ENCODE peak calls at places on chromosomes 6 and 20, in five cellular contexts. L is astrocyte of the spinal cord, V is HL-60, X is AG10803, N is osteoblast. P is an unnamed sample.

GRCh38 chr6:77368660-77369313 is 94.5 kb downstream of the HTR1B start:
- DNase-seq in N (no peak), V (peak), L (peak), X (peak), P (no peak)

GRCh38 chr20:39853664-39854063 is 835.4 kb downstream of the MAFB start:
- DNase-seq in L (peak), X (peak), V (no peak), N (peak), P (no peak)

GRCh38 chr20:45817652-45818194 is 5.3 kb downstream of the UBE2C start:
- DNase-seq in V (no peak), N (peak), L (peak), X (peak), P (peak)

GRCh38 chr20:55174635-55175034 is 699.2 kb downstream of the DOK5 start:
- DNase-seq in N (no peak), L (no peak), X (no peak), V (no peak), P (no peak)

GRCh38 chr6:72624557-72625160 is 2.8 kb downstream of the KCNQ5 start:
- DNase-seq in N (peak), L (peak), X (peak), V (peak), P (no peak)

GRCh38 chr6:75727206-75727605 is 21.8 kb upstream of the MYO6 start:
- DNase-seq in L (no peak), X (no peak), V (no peak), N (no peak), P (no peak)

GRCh38 chr6:62652692-62653328 is 366.8 kb upstream of the KHDRBS2 start:
- DNase-seq in N (no peak), X (peak), V (no peak), L (peak), P (no peak)

GRCh38 chr20:45911486-45912343 is at the start of gene PLTP:
- DNase-seq in N (peak), L (peak), V (no peak), X (peak), P (peak)

GRCh38 chr6:8299034-8299433 is 136.3 kb downstream of the SLC35B3 start:
- DNase-seq in L (no peak), V (no peak), X (no peak), N (no peak), P (no peak)

GRCh38 chr20:15236812-15237211 is 899.4 kb upstream of the FLRT3 start:
- DNase-seq in N (no peak), V (peak), X (peak), L (peak), P (no peak)

GRCh38 chr6:154721460-154721859 is 11.8 kb upstream of the SCAF8 start:
- DNase-seq in L (peak), X (peak), V (no peak), N (peak), P (peak)

GRCh38 chr6:55997223-55997874 is 122.0 kb upstream of the BMP5 start:
- DNase-seq in X (no peak), L (no peak), V (no peak), N (no peak), P (no peak)

GRCh38 chr6:47967843-47968242 is 143.2 kb downstream of the PTCHD4 start:
- DNase-seq in N (no peak), X (no peak), L (no peak), V (no peak), P (no peak)

GRCh38 chr6:44967481-44967880 is 360.6 kb upstream of the RUNX2 start:
- DNase-seq in L (peak), N (no peak), V (no peak), X (peak), P (no peak)

GRCh38 chr6:43887906-43888683 is 118.1 kb downstream of the VEGFA start:
- DNase-seq in N (peak), X (no peak), V (no peak), L (no peak), P (no peak)

GRCh38 chr6:152110878-152111820 is 303.7 kb downstream of the ESR1 start:
- DNase-seq in V (no peak), L (peak), N (peak), X (peak), P (no peak)

GRCh38 chr6:46961248-46961647 is 39.5 kb upstream of the ADGRF5 start:
- DNase-seq in N (no peak), X (no peak), V (no peak), L (no peak), P (no peak)

GRCh38 chr6:12548526-12548925 is 168.0 kb upstream of the PHACTR1 start:
- DNase-seq in V (no peak), L (peak), X (peak), N (peak), P (peak)

GRCh38 chr6:144150673-144151009 is 324 bp downstream of the STX11 start:
- DNase-seq in V (no peak), L (peak), X (no peak), N (no peak), P (no peak)

GRCh38 chr20:9068896-9069663 is at the start of gene PLCB4:
- DNase-seq in L (peak), V (no peak), N (peak), X (peak), P (no peak)

GRCh38 chr20:50708845-50709555 is 17.7 kb upstream of the RIPOR3 start:
- DNase-seq in N (no peak), V (no peak), X (peak), L (no peak), P (no peak)

GRCh38 chr20:6709865-6710595 is 57.5 kb upstream of the BMP2 start:
- DNase-seq in V (no peak), L (no peak), X (no peak), N (no peak), P (no peak)

GRCh38 chr6:15384901-15385300 is 139.0 kb downstream of the JARID2 start:
- DNase-seq in N (no peak), L (no peak), X (no peak), V (no peak), P (peak)

GRCh38 chr6:44036196-44036595 is 91.1 kb downstream of the MRPL14 start:
- DNase-seq in V (no peak), L (no peak), X (peak), N (peak), P (no peak)

GRCh38 chr6:51868591-51869355 is 218.6 kb downstream of the PKHD1 start:
- DNase-seq in L (no peak), N (no peak), V (no peak), X (no peak), P (no peak)

GRCh38 chr6:34658605-34659218 is 37.9 kb downstream of the ILRUN start:
- DNase-seq in N (no peak), X (no peak), L (no peak), V (no peak), P (no peak)

GRCh38 chr6:133741375-133741861 is 147.5 kb upstream of the TCF21 start:
- DNase-seq in X (peak), N (no peak), V (no peak), L (no peak), P (no peak)

GRCh38 chr6:105993769-105994521 is 92.2 kb upstream of the PRDM1 start:
- DNase-seq in V (peak), N (peak), L (peak), X (peak), P (no peak)

GRCh38 chr6:42007753-42008528 is 42.4 kb upstream of the TAF8 start:
- DNase-seq in V (peak), X (no peak), L (no peak), N (no peak), P (no peak)

GRCh38 chr6:76771076-76771634 is 692.1 kb downstream of the HTR1B start:
- DNase-seq in V (no peak), L (no peak), X (no peak), N (no peak), P (no peak)

GRCh38 chr20:47009784-47010183 is 115.1 kb downstream of the EYA2 start:
- DNase-seq in N (no peak), V (no peak), X (no peak), L (no peak), P (no peak)

GRCh38 chr6:87151786-87152527 is 3.4 kb upstream of the ZNF292 start:
- DNase-seq in V (peak), N (peak), L (peak), X (peak), P (no peak)

GRCh38 chr6:105258816-105259215 is 79.0 kb upstream of the POPDC3 start:
- DNase-seq in N (no peak), L (no peak), X (no peak), V (no peak), P (no peak)

GRCh38 chr6:70686548-70687133 is 19.0 kb downstream of the SMAP1 start:
- DNase-seq in L (peak), V (no peak), X (peak), N (no peak), P (peak)

GRCh38 chr6:26104457-26105108 is 17.4 kb downstream of the HFE start:
- DNase-seq in X (no peak), V (no peak), N (no peak), L (no peak), P (no peak)

GRCh38 chr6:91659881-91660280 is 1073.0 kb upstream of the MAP3K7 start:
- DNase-seq in N (no peak), X (no peak), L (no peak), V (no peak), P (no peak)

GRCh38 chr6:84052204-84052882 is 18.8 kb downstream of the MRAP2 start:
- DNase-seq in X (peak), L (peak), N (peak), V (no peak), P (peak)
- TF ChIP-seq CTCF in X (peak), L (peak), N (peak), V (no peak), P (peak)

GRCh38 chr20:44405785-44406571 is 50.5 kb downstream of the HNF4A start:
- DNase-seq in V (no peak), N (peak), L (no peak), X (no peak), P (no peak)
- H3K4me3 ChIP-seq in V (no peak), N (no peak), L (no peak), X (no peak), P (no peak)

GRCh38 chr6:168055696-168056489 is 23.1 kb downstream of the FRMD1 start:
- DNase-seq in V (no peak), N (no peak), L (no peak), X (no peak), P (no peak)

GRCh38 chr6:168052291-168052891 is 26.6 kb downstream of the FRMD1 start:
- DNase-seq in N (no peak), V (no peak), X (no peak), L (no peak), P (no peak)

GRCh38 chr6:168054663-168055560 is 24.1 kb downstream of the FRMD1 start:
- DNase-seq in X (no peak), L (no peak), N (no peak), V (no peak), P (no peak)

GRCh38 chr6:168053086-168053956 is 25.7 kb downstream of the FRMD1 start:
- DNase-seq in L (no peak), X (no peak), V (no peak), N (no peak), P (no peak)

DNA sequence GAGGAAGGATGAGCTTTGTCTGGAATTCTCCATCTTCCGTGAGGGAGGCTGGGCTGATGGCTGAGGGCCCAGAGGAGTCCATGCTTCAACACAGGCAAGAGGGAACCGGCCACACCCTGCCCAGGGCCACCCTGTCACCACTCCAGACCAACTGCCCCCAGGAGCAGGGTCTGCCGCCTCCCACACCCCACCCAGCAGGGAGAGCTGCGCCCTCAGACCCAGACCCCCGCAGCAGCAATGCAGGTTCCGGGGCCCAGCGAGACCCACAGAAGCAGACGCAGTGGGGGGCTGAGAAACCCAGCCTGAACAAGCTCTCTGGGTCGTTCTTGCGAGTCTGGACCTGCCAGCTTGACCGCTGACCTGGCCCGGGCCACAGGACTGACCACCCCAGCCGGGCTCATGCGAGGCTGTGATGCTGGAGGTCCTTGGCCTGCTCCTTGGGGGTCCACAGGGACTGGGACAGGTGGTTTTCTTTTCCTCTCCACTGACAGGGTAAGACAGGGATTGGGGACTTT is 25.0 kb downstream of the FRMD1 start:
- DNase-seq in L (no peak), X (no peak), V (no peak), N (no peak), P (no peak)
- TF ChIP-seq CTCF in L (no peak), X (no peak), V (no peak), N (no peak), P (no peak)

DNA sequence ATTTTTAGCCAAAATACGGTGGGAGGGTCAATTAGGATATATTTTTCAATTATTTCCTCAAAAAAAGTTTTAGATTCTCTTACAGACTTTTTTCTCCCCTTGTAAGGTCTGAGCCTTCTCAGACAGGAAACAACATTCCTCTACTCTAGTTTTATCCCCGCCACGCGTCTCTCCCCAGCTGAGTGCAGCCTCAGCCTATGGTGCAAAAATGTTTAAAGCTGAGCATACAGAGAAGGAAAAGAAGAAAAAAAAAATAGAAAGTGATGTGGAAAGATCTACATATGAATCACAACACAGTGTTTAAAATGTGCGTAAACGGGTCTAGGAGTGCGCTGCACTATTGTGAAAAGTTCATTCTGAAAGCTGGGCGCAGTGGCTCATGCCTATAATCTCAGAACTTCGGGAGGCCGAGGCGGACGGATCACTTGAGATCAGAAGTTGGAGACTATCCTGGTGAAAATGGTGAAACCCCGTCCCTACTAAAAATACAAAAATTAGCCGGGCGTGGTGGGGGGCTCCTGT is 159.0 kb downstream of the TRIM27 start:
- DNase-seq in V (no peak), X (no peak), L (no peak), N (no peak), P (no peak)
- H3K4me3 ChIP-seq in V (no peak), X (no peak), L (no peak), N (no peak), P (no peak)

DNA sequence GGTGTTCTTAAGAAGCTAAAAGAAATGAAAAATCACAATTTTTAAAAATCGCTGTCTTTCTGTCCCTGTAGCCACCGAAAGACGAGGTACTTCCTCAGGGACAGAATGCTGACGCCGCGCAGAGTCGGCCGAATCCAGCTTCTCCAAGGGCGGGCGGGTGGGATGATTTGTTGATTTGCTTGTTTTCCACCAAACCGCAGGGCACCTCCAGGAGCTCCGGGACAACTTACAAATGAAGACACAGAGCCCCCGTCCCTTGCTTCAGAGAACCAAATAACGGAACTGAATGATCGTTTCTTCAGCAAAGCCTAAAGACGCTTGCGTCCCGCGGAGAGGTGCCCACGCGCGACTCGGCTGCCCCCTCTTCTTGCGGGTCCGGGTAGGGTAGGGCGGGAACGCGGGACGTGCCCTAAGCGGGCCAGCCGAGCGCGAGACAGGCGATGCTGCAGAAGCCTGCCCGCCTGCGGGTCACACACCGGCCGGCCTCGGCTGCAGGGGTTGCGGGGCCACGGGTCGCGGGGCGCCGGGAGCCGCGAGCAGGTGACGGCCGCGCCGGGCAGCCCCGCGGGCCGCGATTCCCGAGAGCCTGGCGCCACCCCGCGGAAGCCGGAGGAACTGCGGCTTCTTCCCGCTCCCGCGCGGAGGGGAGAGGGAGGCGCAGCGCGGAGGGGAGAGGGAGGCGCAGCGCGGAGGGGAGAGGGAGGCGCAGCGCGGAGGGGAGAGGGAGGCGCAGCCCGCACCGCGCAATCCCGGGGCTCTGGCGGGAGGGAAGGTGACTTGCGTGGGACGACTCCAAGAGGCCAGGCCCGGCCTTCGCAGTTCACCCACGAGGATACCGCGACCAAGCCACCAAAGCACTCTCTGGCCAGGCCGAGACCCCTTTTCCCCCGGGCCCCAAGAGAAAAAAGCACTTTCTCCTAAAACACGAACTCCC is 7.7 kb upstream of the FOXF2 start:
- DNase-seq in N (peak), X (no peak), V (no peak), L (no peak), P (no peak)
- TF ChIP-seq CTCF in N (peak), X (peak), V (no peak), L (peak), P (peak)

GRCh38 chr20:57260065-57260958 is 6.1 kb downstream of the BMP7 start:
- DNase-seq in N (no peak), V (no peak), X (no peak), L (no peak), P (no peak)

GRCh38 chr20:57258055-57258454 is 8.4 kb downstream of the BMP7 start:
- DNase-seq in X (no peak), N (no peak), L (no peak), V (no peak), P (no peak)

GRCh38 chr20:57260959-57261357 is 5.5 kb downstream of the BMP7 start:
- DNase-seq in N (no peak), V (no peak), L (no peak), X (no peak), P (no peak)

GRCh38 chr20:57261488-57262243 is 4.8 kb downstream of the BMP7 start:
- DNase-seq in N (no peak), V (no peak), X (no peak), L (no peak), P (no peak)

GRCh38 chr20:57259179-57260021 is 7.0 kb downstream of the BMP7 start:
- DNase-seq in N (no peak), V (no peak), L (no peak), X (no peak), P (no peak)
- H3K4me3 ChIP-seq in N (no peak), V (no peak), L (no peak), X (no peak), P (no peak)

GRCh38 chr6:4210619-4211419 is 75.4 kb upstream of the ECI2 start:
- DNase-seq in X (peak), L (peak), N (no peak), V (peak), P (peak)
- TF ChIP-seq CTCF in X (peak), L (peak), N (peak), V (peak), P (peak)

GRCh38 chr6:111552999-111553398 is 52.7 kb downstream of the TRAF3IP2 start:
- DNase-seq in V (no peak), X (no peak), L (no peak), N (no peak), P (no peak)
- H3K4me3 ChIP-seq in V (no peak), X (no peak), L (no peak), N (no peak), P (no peak)

DNA sequence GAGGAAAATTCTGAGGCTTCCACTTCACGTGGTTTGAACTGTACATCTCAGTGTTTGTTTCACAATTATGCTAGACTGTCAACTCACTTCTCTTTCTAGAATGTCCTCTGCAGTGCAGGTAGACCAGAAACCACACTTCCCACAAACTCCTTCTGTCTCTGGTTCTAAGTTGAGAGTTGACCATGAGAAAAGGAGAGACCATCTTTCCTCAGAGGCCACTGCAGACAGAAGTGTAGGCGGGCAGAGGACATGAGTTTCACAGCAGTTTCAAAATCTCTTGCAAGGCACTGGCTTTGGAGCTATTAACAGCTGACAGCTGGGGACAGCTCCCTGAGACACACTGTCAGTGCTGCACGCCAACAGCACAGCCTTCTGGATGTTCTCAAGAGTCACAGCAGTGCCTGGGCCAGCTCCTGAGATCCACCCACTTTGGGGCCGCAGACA is 55.4 kb upstream of the MOXD1 start:
- DNase-seq in L (no peak), V (peak), X (peak), N (no peak), P (no peak)
- TF ChIP-seq CTCF in L (no peak), V (no peak), X (peak), N (peak), P (no peak)

P was measured in astrocyte of the cerebellum.